ENCODE peak calls at places on chromosomes 3 and 15, in four cellular contexts. L, A, Z and E are unnamed samples.

GRCh38 chr3:32257641-32258438 is 19.4 kb downstream of the CMTM8 start:
- DNase-seq in L (no peak), A (no peak), Z (no peak), E (no peak)

GRCh38 chr3:140128217-140129137 is 193.5 kb downstream of the CLSTN2 start:
- DNase-seq in L (no peak), A (peak; percentile 12), Z (peak; percentile 18), E (peak; percentile 29)

GRCh38 chr3:185460283-185460682 is 38.6 kb downstream of the TMEM41A start:
- DNase-seq in L (no peak), A (no peak), Z (no peak), E (no peak)

GRCh38 chr3:139906441-139906840 is 28.5 kb upstream of the CLSTN2 start:
- DNase-seq in L (no peak), A (no peak), Z (peak; percentile 80), E (no peak)

GRCh38 chr3:22713936-22714335 is 489.2 kb upstream of the UBE2E2 start:
- DNase-seq in L (no peak), A (no peak), Z (no peak), E (no peak)

GRCh38 chr15:90306560-90306959 is 41.1 kb downstream of the NGRN start:
- DNase-seq in L (no peak), A (peak; percentile 44), Z (no peak), E (no peak)

GRCh38 chr3:139355502-139355901 is 11.7 kb downstream of the MRPS22 start:
- DNase-seq in L (peak; percentile 25), A (no peak), Z (no peak), E (no peak)

GRCh38 chr15:92848852-92849598 is 51.1 kb upstream of the CHD2 start:
- DNase-seq in L (no peak), A (no peak), Z (no peak), E (no peak)

GRCh38 chr3:42723146-42723683 is 20.6 kb upstream of the HHATL start:
- DNase-seq in L (no peak), A (no peak), Z (no peak), E (no peak)

GRCh38 chr15:65550681-65551098 is 20.4 kb downstream of the HACD3 start:
- DNase-seq in L (no peak), A (no peak), Z (no peak), E (no peak)

GRCh38 chr3:149555941-149556340 is 81.4 kb downstream of the TM4SF4 start:
- DNase-seq in L (peak; percentile 44), A (no peak), Z (no peak), E (no peak)

GRCh38 chr15:45645026-45645980 is 10.5 kb downstream of the SQOR start:
- DNase-seq in L (no peak), A (no peak), Z (no peak), E (no peak)

GRCh38 chr15:51093865-51094605 is 671 bp downstream of the TNFAIP8L3 start:
- DNase-seq in L (peak; percentile 38), A (peak; percentile 12), Z (no peak), E (no peak)

GRCh38 chr15:34663101-34663500 is 79.7 kb upstream of the GOLGA8B start:
- DNase-seq in L (no peak), A (no peak), Z (no peak), E (no peak)

GRCh38 chr3:16842710-16843270 is 42.0 kb upstream of the PLCL2 start:
- DNase-seq in L (no peak), A (no peak), Z (no peak), E (no peak)

GRCh38 chr3:170760174-170760526 is 109.8 kb downstream of the RPL22L1 start:
- DNase-seq in L (no peak), A (no peak), Z (no peak), E (peak; percentile 48)

GRCh38 chr3:14227866-14228265 is 49.2 kb downstream of the LSM3 start:
- DNase-seq in L (no peak), A (no peak), Z (no peak), E (no peak)

GRCh38 chr3:137217733-137218132 is 259.9 kb downstream of the IL20RB start:
- DNase-seq in L (no peak), A (peak; percentile 2), Z (peak; percentile 38), E (no peak)

GRCh38 chr3:12895391-12896205 is 54.2 kb upstream of the RPL32 start:
- DNase-seq in L (no peak), A (no peak), Z (no peak), E (no peak)

GRCh38 chr3:128407986-128408692 is 58.6 kb downstream of the DNAJB8 start:
- DNase-seq in L (no peak), A (no peak), Z (no peak), E (no peak)

GRCh38 chr15:88126695-88127476 is 129.7 kb downstream of the NTRK3 start:
- DNase-seq in L (no peak), A (no peak), Z (no peak), E (no peak)

GRCh38 chr15:39283531-39283930 is 297.3 kb upstream of the THBS1 start:
- DNase-seq in L (no peak), A (no peak), Z (no peak), E (no peak)

GRCh38 chr3:69161587-69162196 is 39.3 kb upstream of the LMOD3 start:
- DNase-seq in L (no peak), A (no peak), Z (no peak), E (no peak)

GRCh38 chr3:69115731-69116130 is 6.7 kb downstream of the LMOD3 start:
- DNase-seq in L (no peak), A (no peak), Z (no peak), E (no peak)

GRCh38 chr3:24519368-24520100 is 24.9 kb upstream of the THRB start:
- DNase-seq in L (peak; percentile 24), A (no peak), Z (no peak), E (no peak)

GRCh38 chr3:73021301-73021700 is 24.7 kb downstream of the PPP4R2 start:
- DNase-seq in L (no peak), A (no peak), Z (no peak), E (no peak)

GRCh38 chr15:83458396-83458795 is 11.3 kb downstream of the SH3GL3 start:
- DNase-seq in L (no peak), A (no peak), Z (no peak), E (no peak)

GRCh38 chr15:84992157-84992940 is 10.7 kb downstream of the PDE8A start:
- DNase-seq in L (no peak), A (peak; percentile 47), Z (no peak), E (peak; percentile 46)

GRCh38 chr3:124896824-124897526 is 9.8 kb upstream of the ITGB5 start:
- DNase-seq in L (no peak), A (no peak), Z (no peak), E (no peak)

GRCh38 chr3:141686477-141687280 is 51.4 kb upstream of the RNF7 start:
- DNase-seq in L (peak; percentile 76), A (no peak), Z (no peak), E (peak; percentile 27)

GRCh38 chr3:9184464-9184835 is 65.0 kb downstream of the SRGAP3 start:
- DNase-seq in L (no peak), A (no peak), Z (no peak), E (no peak)

GRCh38 chr3:10437272-10437994 is 68.0 kb downstream of the ATP2B2 start:
- DNase-seq in L (no peak), A (peak; percentile 65), Z (no peak), E (no peak)

GRCh38 chr3:193883551-193883950 is 252.4 kb upstream of the HES1 start:
- DNase-seq in L (no peak), A (no peak), Z (no peak), E (no peak)

GRCh38 chr15:62391565-62392262 is 226.6 kb upstream of the C2CD4B start:
- DNase-seq in L (peak; percentile 58), A (peak; percentile 49), Z (no peak), E (peak; percentile 50)